ENCODE peak calls at places on chromosome 14, in six cellular contexts. S, V, C, L, M and I are unnamed samples.

GRCh38 chr14:80269338-80269935 is 58.1 kb upstream of the DIO2 start:
- DNase-seq in S (peak), V (no peak), C (no peak), L (peak), M (no peak), I (no peak)

GRCh38 chr14:67263499-67264149 is 22.4 kb downstream of the PALS1 start:
- DNase-seq in C (no peak), S (peak), M (no peak), V (no peak), L (no peak), I (no peak)

GRCh38 chr14:75257241-75257640 is 21.4 kb upstream of the FOS start:
- DNase-seq in L (peak), M (no peak), S (no peak), C (no peak), V (no peak), I (no peak)

GRCh38 chr14:50263321-50263720 is 31.9 kb upstream of the SOS2 start:
- DNase-seq in S (no peak), V (no peak), L (no peak), C (no peak), M (no peak), I (no peak)

GRCh38 chr14:77985235-77985634 is 184.9 kb upstream of the NRXN3 start:
- DNase-seq in V (no peak), C (no peak), S (no peak), L (no peak), M (no peak), I (no peak)

GRCh38 chr14:84482256-84483071 is 1047.5 kb upstream of the FLRT2 start:
- DNase-seq in C (no peak), L (peak), S (no peak), M (no peak), V (no peak), I (peak)

GRCh38 chr14:95197498-95198010 is 40.2 kb upstream of the DICER1 start:
- DNase-seq in M (peak), L (peak), S (peak), V (no peak), C (no peak), I (peak)

GRCh38 chr14:93068721-93069120 is 47.0 kb downstream of the ITPK1 start:
- DNase-seq in C (no peak), S (no peak), M (no peak), V (no peak), L (no peak), I (no peak)

GRCh38 chr14:37493606-37494005 is 101.4 kb downstream of the FOXA1 start:
- DNase-seq in C (no peak), V (no peak), M (no peak), S (no peak), L (no peak), I (no peak)

GRCh38 chr14:71474866-71475265 is 457.4 kb upstream of the RGS6 start:
- DNase-seq in M (no peak), S (no peak), C (no peak), L (no peak), V (no peak), I (no peak)

GRCh38 chr14:104752338-104752734 is 611 bp upstream of the SIVA1 start:
- DNase-seq in M (no peak), V (no peak), C (no peak), L (no peak), S (no peak), I (no peak)

GRCh38 chr14:102317564-102318248 is 1.8 kb upstream of the ZNF839 start:
- DNase-seq in L (peak), S (peak), C (no peak), V (no peak), M (peak), I (peak)

GRCh38 chr14:68896132-68896531 is 83.0 kb downstream of the ACTN1 start:
- DNase-seq in M (peak), C (no peak), S (no peak), V (no peak), L (no peak), I (no peak)

GRCh38 chr14:45177081-45177480 is 41.4 kb downstream of the FANCM start:
- DNase-seq in M (no peak), L (peak), S (no peak), V (no peak), C (no peak), I (no peak)

GRCh38 chr14:30861200-30861599 is 13.2 kb upstream of the COCH start:
- DNase-seq in L (no peak), V (no peak), C (no peak), S (no peak), M (no peak), I (no peak)

GRCh38 chr14:74762917-74763802 is at the start of gene YLPM1:
- DNase-seq in L (peak), S (peak), V (peak), M (peak), C (peak), I (peak)

GRCh38 chr14:37623552-37623951 is 28.1 kb downstream of the TTC6 start:
- DNase-seq in C (no peak), M (no peak), S (peak), L (peak), V (peak), I (no peak)

GRCh38 chr14:101480747-101481530 is 80.4 kb upstream of the DIO3 start:
- DNase-seq in S (peak), V (no peak), C (no peak), L (peak), M (no peak), I (no peak)

GRCh38 chr14:73913256-73913655 is 26.6 kb downstream of the ZNF410 start:
- DNase-seq in S (peak), M (no peak), V (no peak), L (no peak), C (no peak), I (no peak)

GRCh38 chr14:78758333-78758732 is 588.2 kb downstream of the NRXN3 start:
- DNase-seq in S (peak), V (peak), C (peak), L (peak), M (peak), I (peak)

GRCh38 chr14:50941151-50941550 is 3.1 kb downstream of the PYGL start:
- DNase-seq in V (no peak), L (no peak), S (no peak), M (no peak), C (no peak), I (no peak)

GRCh38 chr14:101891471-101891870 is 72.9 kb upstream of the DYNC1H1 start:
- DNase-seq in V (no peak), M (no peak), S (no peak), C (no peak), L (no peak), I (no peak)

GRCh38 chr14:72081139-72081538 is 148.9 kb downstream of the RGS6 start:
- DNase-seq in V (no peak), S (no peak), C (no peak), L (no peak), M (no peak), I (no peak)

GRCh38 chr14:67365476-67365875 is 5.3 kb downstream of the EIF2S1 start:
- DNase-seq in S (no peak), M (no peak), V (no peak), L (no peak), C (no peak), I (no peak)

GRCh38 chr14:73221945-73222344 is 15.4 kb upstream of the PAPLN start:
- DNase-seq in C (no peak), L (no peak), S (no peak), M (no peak), V (no peak), I (no peak)

GRCh38 chr14:25050494-25051170 is 685 bp upstream of the STXBP6 start:
- DNase-seq in S (peak), L (peak), V (no peak), M (peak), C (no peak), I (peak)

GRCh38 chr14:75969891-75970290 is 11.9 kb downstream of the TGFB3 start:
- DNase-seq in M (no peak), S (no peak), V (no peak), L (peak), C (no peak), I (no peak)

GRCh38 chr14:72892879-72893635 is 844 bp downstream of the DPF3 start:
- DNase-seq in V (no peak), C (peak), L (peak), M (peak), S (peak), I (peak)

GRCh38 chr14:67059576-67059975 is 129.7 kb upstream of the GARIN2 start:
- DNase-seq in S (no peak), V (no peak), M (no peak), L (no peak), C (no peak), I (no peak)

GRCh38 chr14:99055816-99056215 is 216.2 kb downstream of the BCL11B start:
- DNase-seq in S (no peak), V (no peak), C (no peak), L (no peak), M (no peak), I (no peak)
- TF ChIP-seq EZH2phosphoT487 in S (no peak), V (no peak), C (no peak), L (no peak), M (no peak), I (no peak)

GRCh38 chr14:49187799-49188198 is 398.4 kb downstream of the RPS29 start:
- DNase-seq in C (no peak), V (no peak), M (peak), L (no peak), S (no peak), I (no peak)

GRCh38 chr14:49194067-49194466 is 392.1 kb downstream of the RPS29 start:
- DNase-seq in L (no peak), V (no peak), M (no peak), C (no peak), S (no peak), I (no peak)

GRCh38 chr14:49193365-49194050 is 392.7 kb downstream of the RPS29 start:
- DNase-seq in S (no peak), M (no peak), V (no peak), L (no peak), C (peak), I (no peak)

GRCh38 chr14:49189381-49189780 is 396.8 kb downstream of the RPS29 start:
- DNase-seq in V (no peak), C (peak), L (no peak), S (no peak), M (no peak), I (no peak)
- TF ChIP-seq EZH2phosphoT487 in V (no peak), C (no peak), L (no peak), S (no peak), M (no peak), I (no peak)

DNA sequence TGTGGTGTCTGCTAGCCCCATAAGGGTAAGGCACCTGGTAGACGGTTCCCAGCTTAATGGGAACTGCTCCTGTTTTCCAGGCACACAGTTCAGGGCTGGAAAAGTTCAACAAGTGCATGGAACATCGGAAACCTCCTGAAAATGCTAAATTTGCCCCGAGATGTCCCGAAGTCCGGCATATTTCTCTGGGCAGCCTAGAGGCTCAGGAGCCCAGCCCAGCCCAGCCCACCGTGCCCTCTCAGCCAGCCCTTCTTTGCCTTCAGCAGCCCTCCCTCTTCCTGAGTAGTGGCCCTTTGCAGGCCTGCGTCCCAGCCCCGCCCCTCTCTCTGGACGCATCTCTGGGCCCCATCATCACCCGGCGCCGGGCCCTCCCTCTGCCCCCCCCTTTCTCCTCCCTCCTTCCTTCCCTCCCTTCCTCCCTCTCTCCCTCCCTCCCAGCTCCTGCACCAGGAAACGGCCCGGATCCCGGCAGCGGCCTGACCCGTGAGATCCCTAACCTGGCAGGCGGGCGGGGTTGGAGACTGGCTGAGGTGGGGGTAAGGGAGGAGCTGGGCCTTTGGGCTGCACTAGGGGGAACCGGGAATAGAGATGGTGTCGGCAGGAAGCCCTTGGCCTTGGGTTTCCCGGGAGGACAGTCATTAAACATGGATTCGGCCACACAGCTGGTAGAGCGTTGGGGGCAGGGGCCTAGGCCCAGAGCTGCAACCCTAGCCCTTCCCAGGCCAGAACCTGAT is at the start of gene BCL2L2:
- DNase-seq in C (peak), M (peak), S (peak), V (peak), L (peak), I (peak)
- TF ChIP-seq EZH2phosphoT487 in C (no peak), M (no peak), S (no peak), V (no peak), L (no peak), I (no peak)

GRCh38 chr14:23294734-23295561 is 7.7 kb downstream of the PPP1R3E start:
- DNase-seq in V (no peak), M (peak), L (peak), C (peak), S (peak), I (peak)
- TF ChIP-seq EZH2phosphoT487 in V (no peak), M (no peak), L (no peak), C (no peak), S (no peak), I (no peak)

GRCh38 chr14:98161366-98161765 is 1110.6 kb downstream of the BCL11B start:
- DNase-seq in C (no peak), M (no peak), V (no peak), S (no peak), L (no peak), I (no peak)
- TF ChIP-seq EZH2phosphoT487 in C (no peak), M (no peak), V (no peak), S (no peak), L (no peak), I (no peak)

GRCh38 chr14:23441076-23441475 is 5.6 kb upstream of the MYH7 start:
- DNase-seq in L (no peak), M (no peak), C (no peak), V (no peak), S (no peak), I (no peak)

GRCh38 chr14:23444314-23444713 is 8.9 kb upstream of the MYH7 start:
- DNase-seq in C (no peak), S (no peak), L (no peak), M (no peak), V (no peak), I (no peak)

GRCh38 chr14:23443881-23444280 is 8.4 kb upstream of the MYH7 start:
- DNase-seq in M (no peak), L (no peak), S (no peak), C (no peak), V (no peak), I (no peak)

GRCh38 chr14:23442721-23443356 is 7.4 kb upstream of the MYH7 start:
- DNase-seq in L (no peak), S (no peak), V (no peak), C (no peak), M (peak), I (peak)

DNA sequence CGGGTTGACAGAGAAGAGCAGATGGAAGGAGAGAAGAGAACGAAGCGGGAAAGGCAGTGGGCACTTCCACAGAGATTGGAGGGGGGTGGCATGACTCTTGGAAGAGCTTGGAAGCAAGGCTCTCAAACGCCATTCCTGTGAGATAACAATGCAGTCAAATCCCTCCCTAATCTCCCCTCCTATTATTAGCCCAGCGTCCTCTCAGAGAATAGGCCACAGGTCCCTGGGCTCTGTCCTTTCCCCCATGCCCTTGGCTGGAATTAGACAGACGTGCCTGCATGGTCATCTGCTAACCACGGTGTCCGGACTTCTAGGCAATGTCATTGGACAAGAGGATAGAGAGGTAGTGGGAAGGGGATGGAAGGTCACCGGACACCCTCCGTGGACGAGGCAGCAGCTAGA is 8.0 kb upstream of the MYH7 start:
- DNase-seq in S (no peak), C (no peak), L (no peak), V (no peak), M (no peak), I (peak)
- TF ChIP-seq EZH2phosphoT487 in S (no peak), C (no peak), L (no peak), V (no peak), M (no peak), I (no peak)

GRCh38 chr14:59248170-59248569 is 59.7 kb downstream of the DAAM1 start:
- DNase-seq in S (no peak), C (no peak), M (no peak), L (peak), V (no peak), I (peak)

GRCh38 chr14:59245809-59246295 is 57.4 kb downstream of the DAAM1 start:
- DNase-seq in V (no peak), C (no peak), M (no peak), L (no peak), S (no peak), I (no peak)

GRCh38 chr14:59243174-59243573 is 54.7 kb downstream of the DAAM1 start:
- DNase-seq in S (no peak), C (no peak), V (no peak), L (no peak), M (no peak), I (no peak)

GRCh38 chr14:59246566-59246965 is 58.1 kb downstream of the DAAM1 start:
- DNase-seq in C (no peak), V (no peak), L (peak), M (no peak), S (no peak), I (no peak)

GRCh38 chr14:59244581-59244980 is 56.1 kb downstream of the DAAM1 start:
- DNase-seq in L (peak), V (no peak), S (peak), C (no peak), M (no peak), I (no peak)
- TF ChIP-seq EZH2phosphoT487 in L (no peak), V (no peak), S (no peak), C (no peak), M (no peak), I (no peak)

GRCh38 chr14:100065942-100066574 is 836 bp downstream of the EVL start:
- DNase-seq in V (no peak), L (no peak), S (no peak), C (no peak), M (no peak), I (no peak)
- TF ChIP-seq EZH2phosphoT487 in V (no peak), L (no peak), S (no peak), C (no peak), M (no peak), I (no peak)

GRCh38 chr14:55221968-55222367 is 30.6 kb upstream of the DLGAP5 start:
- DNase-seq in L (peak), V (no peak), C (no peak), S (no peak), M (no peak), I (no peak)

GRCh38 chr14:55223364-55223763 is 32.0 kb upstream of the DLGAP5 start:
- DNase-seq in M (no peak), V (no peak), S (no peak), L (no peak), C (no peak), I (no peak)

GRCh38 chr14:55221186-55221585 is 29.8 kb upstream of the DLGAP5 start:
- DNase-seq in M (no peak), S (no peak), L (peak), V (no peak), C (no peak), I (no peak)

DNA sequence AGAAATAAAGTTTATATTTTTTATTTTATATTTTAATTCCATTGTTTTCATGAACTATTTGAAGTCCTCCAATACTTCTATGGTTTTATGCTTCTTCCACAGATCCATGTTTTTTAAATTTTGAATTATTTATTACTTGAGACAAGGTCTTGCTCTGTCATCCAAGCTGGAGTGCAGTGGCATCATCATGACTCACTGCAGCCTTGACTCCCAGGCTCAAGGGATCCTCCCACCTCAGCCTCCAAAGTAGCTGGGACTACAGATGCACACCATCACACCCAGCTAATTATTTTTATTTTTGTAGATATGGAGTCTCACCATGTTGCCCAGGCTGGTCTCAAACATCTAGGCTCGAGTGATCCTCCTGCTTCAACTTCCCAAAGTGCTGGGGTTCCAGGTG is 28.8 kb upstream of the DLGAP5 start:
- DNase-seq in L (peak), S (no peak), M (no peak), C (no peak), V (no peak), I (no peak)
- TF ChIP-seq EZH2phosphoT487 in L (no peak), S (no peak), M (no peak), C (no peak), V (no peak), I (no peak)

GRCh38 chr14:29321646-29322045 is 555.1 kb downstream of the FOXG1 start:
- DNase-seq in C (no peak), L (no peak), M (no peak), S (peak), V (no peak), I (no peak)
- TF ChIP-seq EZH2phosphoT487 in C (no peak), L (no peak), M (no peak), S (no peak), V (no peak), I (no peak)